ENCODE peak calls at places on chromosome 20, in nine cellular contexts. R is prostate gland, X is HFF-Myc, Q is HepG2, W is fibroblast of lung, B is cardiac fibroblast, H is dorsolateral prefrontal cortex, M is tibial artery, A is Calu3. N is an unnamed sample.

GRCh38 chr20:32348207-32348606 is 9.9 kb upstream of the ASXL1 start:
- DNase-seq in H (no peak), Q (no peak), M (no peak), X (no peak), R (no peak), A (no peak), W (no peak), B (no peak), N (no peak)

GRCh38 chr20:63508072-63508768 is 9.3 kb upstream of the EEF1A2 start:
- DNase-seq in X (no peak), B (no peak), Q (no peak), M (no peak), R (no peak), H (no peak), W (no peak), A (no peak), N (no peak)

GRCh38 chr20:11245431-11245830 is 571.6 kb upstream of the JAG1 start:
- DNase-seq in M (no peak), R (no peak), B (no peak), W (no peak), H (no peak), X (no peak), A (no peak), Q (no peak), N (no peak)

GRCh38 chr20:9200620-9201019 is 131.7 kb downstream of the PLCB4 start:
- DNase-seq in R (no peak), B (peak), H (no peak), X (no peak), A (no peak), W (peak), M (no peak), Q (no peak), N (no peak)

GRCh38 chr20:38674178-38675133 is 49.8 kb upstream of the SLC32A1 start:
- DNase-seq in M (no peak), W (peak), X (no peak), R (no peak), A (no peak), H (peak), B (peak), Q (no peak), N (no peak)

GRCh38 chr20:38180781-38181180 is 15.7 kb upstream of the TGM2 start:
- DNase-seq in W (no peak), M (no peak), A (no peak), X (no peak), H (no peak), R (no peak), Q (no peak), B (no peak), N (no peak)

GRCh38 chr20:542777-543368 is 717 bp downstream of the CSNK2A1 start:
- DNase-seq in W (no peak), Q (no peak), M (no peak), H (no peak), B (peak), R (no peak), X (no peak), A (peak), N (peak)

GRCh38 chr20:62448038-62448437 is 20.7 kb upstream of the RBBP8NL start:
- DNase-seq in B (no peak), M (no peak), A (no peak), Q (no peak), R (no peak), W (no peak), H (no peak), X (no peak), N (no peak)

GRCh38 chr20:62914970-62915457 is 11.3 kb downstream of the DIDO1 start:
- DNase-seq in B (peak), H (no peak), A (peak), R (no peak), X (no peak), W (peak), Q (peak), M (no peak), N (no peak)

GRCh38 chr20:23517719-23518118 is 26.8 kb downstream of the CST8 start:
- DNase-seq in R (no peak), W (no peak), Q (no peak), H (no peak), B (no peak), A (no peak), X (no peak), M (no peak), N (no peak)

GRCh38 chr20:7147220-7147601 is 379.7 kb downstream of the BMP2 start:
- DNase-seq in M (no peak), Q (peak), B (no peak), R (no peak), H (no peak), X (no peak), A (no peak), W (no peak), N (no peak)

GRCh38 chr20:19566226-19566960 is 191.7 kb upstream of the RIN2 start:
- DNase-seq in B (peak), Q (no peak), A (no peak), M (no peak), H (no peak), R (no peak), X (no peak), W (no peak), N (no peak)

GRCh38 chr20:42461965-42462593 is 727.6 kb downstream of the PTPRT start:
- DNase-seq in A (no peak), M (no peak), X (no peak), W (no peak), Q (no peak), R (no peak), B (no peak), H (no peak), N (no peak)

GRCh38 chr20:19775353-19776201 is 17.5 kb downstream of the RIN2 start:
- DNase-seq in M (no peak), R (peak), Q (no peak), A (no peak), X (no peak), H (no peak), B (no peak), W (no peak), N (peak)

GRCh38 chr20:53870426-53871199 is 199.8 kb downstream of the BCAS1 start:
- DNase-seq in A (peak), X (no peak), Q (no peak), B (no peak), W (no peak), H (no peak), R (no peak), M (no peak), N (no peak)

GRCh38 chr20:10673831-10674683 is at the start of gene JAG1:
- DNase-seq in M (peak), A (peak), B (peak), W (peak), H (peak), R (peak), X (peak), Q (peak), N (peak)

GRCh38 chr20:47534405-47534804 is 32.7 kb downstream of the NCOA3 start:
- DNase-seq in R (no peak), H (no peak), M (no peak), X (no peak), A (no peak), B (no peak), W (no peak), Q (no peak), N (no peak)

GRCh38 chr20:47532002-47532401 is 30.3 kb downstream of the NCOA3 start:
- DNase-seq in H (no peak), X (no peak), R (no peak), W (no peak), A (no peak), Q (no peak), B (no peak), M (no peak), N (no peak)

GRCh38 chr20:47535088-47535487 is 33.4 kb downstream of the NCOA3 start:
- DNase-seq in X (no peak), A (no peak), H (no peak), Q (peak), M (no peak), R (no peak), W (no peak), B (no peak), N (no peak)

GRCh38 chr20:47531468-47531867 is 29.8 kb downstream of the NCOA3 start:
- DNase-seq in W (no peak), M (no peak), X (no peak), R (no peak), H (no peak), Q (no peak), A (no peak), B (no peak), N (no peak)

GRCh38 chr20:47533518-47534062 is 31.9 kb downstream of the NCOA3 start:
- DNase-seq in R (no peak), M (no peak), B (no peak), X (no peak), A (no peak), Q (no peak), H (no peak), W (no peak), N (no peak)
- TF ChIP-seq CTCF in R (no peak), M (no peak), B (no peak), X (no peak), A (no peak), Q (no peak), H (no peak), W (no peak), N (no peak)

GRCh38 chr20:50484271-50484976 is 25.8 kb upstream of the PTPN1 start:
- DNase-seq in M (no peak), Q (no peak), R (no peak), H (no peak), A (no peak), W (no peak), X (no peak), B (no peak), N (no peak)
- TF ChIP-seq CTCF in M (no peak), Q (no peak), R (no peak), H (no peak), A (no peak), W (no peak), X (no peak), B (no peak), N (no peak)

GRCh38 chr20:3172933-3173581 is at the start of gene LZTS3:
- DNase-seq in A (peak), Q (peak), R (peak), M (peak), X (no peak), H (peak), W (peak), B (peak), N (peak)
- TF ChIP-seq CTCF in A (no peak), Q (peak), R (no peak), M (no peak), X (no peak), H (no peak), W (no peak), B (no peak), N (no peak)

GRCh38 chr20:46689082-46689753 is at the start of gene TP53RK:
- DNase-seq in M (peak), R (peak), Q (peak), H (peak), B (peak), W (peak), X (peak), A (peak), N (peak)
- TF ChIP-seq CTCF in M (peak), R (peak), Q (peak), H (peak), B (no peak), W (peak), X (no peak), A (peak), N (peak)

GRCh38 chr20:4470375-4470774 is 251.3 kb upstream of the PRND start:
- DNase-seq in W (peak), X (peak), Q (no peak), B (no peak), R (no peak), H (no peak), A (no peak), M (no peak), N (no peak)
- TF ChIP-seq CTCF in W (no peak), X (peak), Q (no peak), B (no peak), R (no peak), H (no peak), A (no peak), M (no peak), N (no peak)